ENCODE peak calls at places on chromosomes 7 and 10, in six cellular contexts. One of them, this sample, is unnamed.

GRCh38 chr7:13860734-13861133 is 128.7 kb downstream of the ETV1 start:
- DNase-seq in neural progenitor cell: no peak
- DNase-seq in HFF-Myc: no peak
- DNase-seq in upper lobe of left lung: no peak
- DNase-seq in tibial artery: no peak
- DNase-seq in nephron progenitor cell: no peak
- DNase-seq in this sample: no peak

GRCh38 chr10:28480566-28480965 is 52.4 kb upstream of the WAC start:
- DNase-seq in neural progenitor cell: no peak
- DNase-seq in HFF-Myc: no peak
- DNase-seq in upper lobe of left lung: no peak
- DNase-seq in tibial artery: no peak
- DNase-seq in nephron progenitor cell: no peak
- DNase-seq in this sample: no peak

GRCh38 chr7:22329816-22330524 is 27.0 kb downstream of the RAPGEF5 start:
- DNase-seq in neural progenitor cell: no peak
- DNase-seq in HFF-Myc: no peak
- DNase-seq in upper lobe of left lung: no peak
- DNase-seq in tibial artery: no peak
- DNase-seq in nephron progenitor cell: peak
- DNase-seq in this sample: no peak

GRCh38 chr10:23408330-23408976 is 30.4 kb upstream of the OTUD1 start:
- DNase-seq in neural progenitor cell: no peak
- DNase-seq in HFF-Myc: peak
- DNase-seq in upper lobe of left lung: no peak
- DNase-seq in tibial artery: no peak
- DNase-seq in nephron progenitor cell: no peak
- DNase-seq in this sample: no peak

GRCh38 chr10:17115683-17116082 is 13.9 kb downstream of the CUBN start:
- DNase-seq in neural progenitor cell: no peak
- DNase-seq in HFF-Myc: no peak
- DNase-seq in upper lobe of left lung: no peak
- DNase-seq in tibial artery: no peak
- DNase-seq in nephron progenitor cell: no peak
- DNase-seq in this sample: no peak

GRCh38 chr10:133257489-133258065 is 19.1 kb downstream of the ADAM8 start:
- DNase-seq in neural progenitor cell: peak
- DNase-seq in HFF-Myc: no peak
- DNase-seq in upper lobe of left lung: peak
- DNase-seq in tibial artery: peak
- DNase-seq in nephron progenitor cell: peak
- DNase-seq in this sample: no peak

GRCh38 chr10:49611815-49612512 is 1.9 kb downstream of the SLC18A3 start:
- DNase-seq in neural progenitor cell: peak
- DNase-seq in HFF-Myc: no peak
- DNase-seq in upper lobe of left lung: no peak
- DNase-seq in tibial artery: peak
- DNase-seq in nephron progenitor cell: no peak
- DNase-seq in this sample: no peak

GRCh38 chr10:114405011-114405350 is 679 bp upstream of the AFAP1L2 start:
- DNase-seq in neural progenitor cell: no peak
- DNase-seq in HFF-Myc: no peak
- DNase-seq in upper lobe of left lung: no peak
- DNase-seq in tibial artery: no peak
- DNase-seq in nephron progenitor cell: no peak
- DNase-seq in this sample: no peak

GRCh38 chr7:72409638-72410015 is 2.5 kb downstream of the CALN1 start:
- DNase-seq in neural progenitor cell: no peak
- DNase-seq in HFF-Myc: no peak
- DNase-seq in upper lobe of left lung: no peak
- DNase-seq in tibial artery: no peak
- DNase-seq in nephron progenitor cell: no peak
- DNase-seq in this sample: no peak

GRCh38 chr7:143416565-143417149 is 8.0 kb upstream of the EPHA1 start:
- DNase-seq in neural progenitor cell: peak
- DNase-seq in HFF-Myc: peak
- DNase-seq in upper lobe of left lung: no peak
- DNase-seq in tibial artery: no peak
- DNase-seq in nephron progenitor cell: peak
- DNase-seq in this sample: no peak

GRCh38 chr7:4733936-4734528 is 41.4 kb upstream of the AP5Z1 start:
- DNase-seq in neural progenitor cell: no peak
- DNase-seq in HFF-Myc: no peak
- DNase-seq in upper lobe of left lung: no peak
- DNase-seq in tibial artery: no peak
- DNase-seq in nephron progenitor cell: no peak
- DNase-seq in this sample: no peak

GRCh38 chr10:121823993-121824463 is 103.8 kb downstream of the ATE1 start:
- DNase-seq in neural progenitor cell: peak
- DNase-seq in HFF-Myc: peak
- DNase-seq in upper lobe of left lung: no peak
- DNase-seq in tibial artery: no peak
- DNase-seq in nephron progenitor cell: no peak
- DNase-seq in this sample: no peak

DNA sequence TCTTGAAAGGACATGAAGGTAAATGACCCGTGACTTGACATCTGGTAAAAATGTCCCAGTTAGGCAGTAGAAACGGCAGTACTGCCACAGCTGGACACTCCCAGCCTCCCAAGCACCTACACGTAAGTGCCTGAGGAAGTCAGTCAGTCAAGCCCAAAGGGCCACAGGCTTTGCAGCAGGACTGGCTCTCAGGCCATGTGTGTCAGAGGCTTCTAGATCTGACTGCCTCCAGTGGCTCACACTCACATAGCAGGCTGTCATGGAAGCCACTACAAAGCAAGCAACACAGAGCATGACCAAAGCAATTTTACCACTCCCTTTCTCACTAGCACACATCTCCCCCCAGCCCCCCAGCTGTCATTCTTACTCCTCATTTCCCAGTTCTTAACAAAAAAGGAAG is 17.8 kb upstream of the CCNJ start:
- DNase-seq in neural progenitor cell: peak
- DNase-seq in HFF-Myc: no peak
- DNase-seq in upper lobe of left lung: no peak
- DNase-seq in tibial artery: no peak
- DNase-seq in nephron progenitor cell: peak
- DNase-seq in this sample: no peak
- TF ChIP-seq CTCF in neural progenitor cell: peak
- TF ChIP-seq CTCF in HFF-Myc: peak
- TF ChIP-seq CTCF in upper lobe of left lung: no peak
- TF ChIP-seq CTCF in tibial artery: no peak
- TF ChIP-seq CTCF in nephron progenitor cell: peak
- TF ChIP-seq CTCF in this sample: peak

DNA sequence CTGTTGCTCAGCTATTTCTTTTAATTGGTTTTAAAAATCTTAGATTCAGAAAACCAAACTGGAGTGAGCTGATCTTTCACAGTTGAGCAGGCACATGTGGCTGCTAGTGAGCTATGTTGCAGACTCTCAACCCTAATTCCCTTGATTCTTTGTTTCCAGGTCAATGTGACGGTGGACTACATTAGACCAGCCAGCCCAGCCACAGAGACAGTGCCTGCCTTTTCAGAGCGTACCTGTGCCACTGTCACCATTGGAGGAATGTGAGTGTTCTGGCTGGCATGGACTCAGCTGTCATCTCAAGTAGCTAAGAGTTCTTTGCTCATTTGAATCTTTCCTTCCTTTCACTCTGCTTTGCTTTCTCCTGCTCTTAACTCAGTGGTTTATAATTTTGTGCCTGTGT is 187.1 kb downstream of the LRRC4 start:
- DNase-seq in neural progenitor cell: no peak
- DNase-seq in HFF-Myc: no peak
- DNase-seq in upper lobe of left lung: no peak
- DNase-seq in tibial artery: no peak
- DNase-seq in nephron progenitor cell: no peak
- DNase-seq in this sample: no peak
- TF ChIP-seq CTCF in neural progenitor cell: no peak
- TF ChIP-seq CTCF in HFF-Myc: no peak
- TF ChIP-seq CTCF in upper lobe of left lung: no peak
- TF ChIP-seq CTCF in tibial artery: no peak
- TF ChIP-seq CTCF in nephron progenitor cell: no peak
- TF ChIP-seq CTCF in this sample: no peak

GRCh38 chr10:88971668-88972067 is 18.9 kb upstream of the FAS start:
- DNase-seq in neural progenitor cell: no peak
- DNase-seq in HFF-Myc: no peak
- DNase-seq in upper lobe of left lung: no peak
- DNase-seq in tibial artery: peak
- DNase-seq in nephron progenitor cell: no peak
- DNase-seq in this sample: no peak

GRCh38 chr10:88975377-88975720 is 15.2 kb upstream of the FAS start:
- DNase-seq in neural progenitor cell: no peak
- DNase-seq in HFF-Myc: no peak
- DNase-seq in upper lobe of left lung: no peak
- DNase-seq in tibial artery: no peak
- DNase-seq in nephron progenitor cell: no peak
- DNase-seq in this sample: no peak

GRCh38 chr10:88974012-88974411 is 16.6 kb upstream of the FAS start:
- DNase-seq in neural progenitor cell: no peak
- DNase-seq in HFF-Myc: no peak
- DNase-seq in upper lobe of left lung: no peak
- DNase-seq in tibial artery: no peak
- DNase-seq in nephron progenitor cell: no peak
- DNase-seq in this sample: no peak

GRCh38 chr10:88978463-88978862 is 12.1 kb upstream of the FAS start:
- DNase-seq in neural progenitor cell: no peak
- DNase-seq in HFF-Myc: no peak
- DNase-seq in upper lobe of left lung: no peak
- DNase-seq in tibial artery: no peak
- DNase-seq in nephron progenitor cell: no peak
- DNase-seq in this sample: no peak

DNA sequence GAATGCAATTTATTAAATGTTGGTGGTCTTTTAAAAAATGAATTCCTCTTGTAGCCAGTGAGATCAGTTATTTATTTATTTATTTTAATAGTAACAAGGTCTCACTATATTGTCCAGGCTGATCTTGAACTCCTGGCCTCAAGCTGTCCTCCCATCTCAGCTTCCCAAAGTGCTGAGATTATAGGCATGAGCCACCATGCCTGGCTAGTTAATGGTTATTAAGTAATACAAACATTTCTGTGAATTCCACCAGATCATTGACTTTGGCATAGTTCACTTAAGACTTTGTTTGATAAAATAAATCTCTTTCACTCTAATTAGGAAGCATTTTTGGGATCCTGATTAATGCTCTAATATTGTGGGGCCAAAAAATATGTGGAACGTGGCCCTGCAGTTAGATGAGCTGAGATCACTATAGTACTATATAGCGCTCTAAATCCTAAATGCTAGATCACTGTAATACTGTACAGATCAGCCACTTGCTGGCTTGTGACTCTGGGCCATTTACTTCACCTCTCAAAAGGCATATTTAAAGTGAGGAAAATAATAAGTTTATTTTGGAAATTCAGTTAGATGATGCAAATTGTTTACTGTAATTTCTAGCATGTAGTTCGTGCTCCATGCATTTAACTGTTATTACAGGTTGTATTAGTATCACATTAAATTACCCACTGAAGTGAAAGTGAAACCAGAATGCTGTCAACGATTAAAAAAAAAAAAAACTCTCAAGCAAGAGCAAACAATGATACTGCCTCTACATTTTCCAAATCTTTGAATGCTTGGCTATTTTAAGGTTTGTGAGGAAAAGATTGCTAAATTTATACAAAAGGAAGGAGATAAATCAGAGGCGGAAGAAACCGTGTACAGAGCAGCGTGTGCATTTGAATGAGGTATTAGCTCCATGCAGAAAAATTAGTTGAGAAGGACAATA is 15.9 kb upstream of the FAS start:
- DNase-seq in neural progenitor cell: no peak
- DNase-seq in HFF-Myc: no peak
- DNase-seq in upper lobe of left lung: no peak
- DNase-seq in tibial artery: no peak
- DNase-seq in nephron progenitor cell: no peak
- DNase-seq in this sample: no peak
- TF ChIP-seq CTCF in neural progenitor cell: no peak
- TF ChIP-seq CTCF in HFF-Myc: no peak
- TF ChIP-seq CTCF in upper lobe of left lung: no peak
- TF ChIP-seq CTCF in tibial artery: no peak
- TF ChIP-seq CTCF in nephron progenitor cell: no peak
- TF ChIP-seq CTCF in this sample: no peak

DNA sequence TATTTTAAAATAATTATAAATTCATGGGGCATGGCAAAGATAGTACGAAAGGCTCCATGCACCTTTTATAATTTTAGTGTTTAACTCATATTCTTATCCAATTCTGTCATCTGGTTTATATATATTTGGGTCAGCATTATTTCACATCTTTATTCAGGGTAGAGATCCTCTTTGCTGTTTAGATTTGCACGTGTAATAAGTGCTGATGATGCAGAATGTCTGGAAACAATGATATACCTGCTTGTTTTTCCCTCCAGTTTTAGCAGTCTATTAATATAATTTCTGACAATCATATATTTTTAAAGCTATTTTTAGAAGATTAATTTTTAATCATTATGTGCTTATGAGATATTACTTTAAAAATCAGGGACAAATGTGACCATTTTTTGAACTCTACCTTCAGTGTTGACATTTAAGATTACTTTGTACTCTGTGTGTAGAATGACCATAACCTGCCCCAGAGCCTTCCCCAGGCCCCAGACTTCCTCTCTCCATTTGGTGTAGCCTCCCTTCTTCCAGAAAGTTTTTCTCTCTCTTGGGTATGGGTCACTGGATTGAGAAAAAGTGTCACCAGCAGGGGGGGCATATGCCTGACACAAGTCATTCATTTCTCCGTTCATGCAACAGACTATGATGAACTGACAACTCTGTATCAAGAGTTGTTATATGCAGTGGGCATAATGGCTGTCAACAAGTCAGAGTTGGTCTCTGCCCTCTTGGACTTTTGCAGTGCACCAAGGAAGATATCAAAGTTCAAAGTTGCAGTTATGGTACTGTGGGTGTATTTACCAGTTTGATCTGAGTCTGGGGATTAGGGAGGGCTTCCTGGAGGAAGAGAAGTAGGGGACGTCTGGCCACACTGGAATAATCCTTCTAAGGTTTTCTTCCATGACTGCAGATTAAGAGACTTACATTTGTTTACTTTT is 192.6 kb upstream of the CCDC6 start:
- DNase-seq in neural progenitor cell: peak
- DNase-seq in HFF-Myc: no peak
- DNase-seq in upper lobe of left lung: no peak
- DNase-seq in tibial artery: no peak
- DNase-seq in nephron progenitor cell: peak
- DNase-seq in this sample: no peak
- TF ChIP-seq CTCF in neural progenitor cell: peak
- TF ChIP-seq CTCF in HFF-Myc: no peak
- TF ChIP-seq CTCF in upper lobe of left lung: peak
- TF ChIP-seq CTCF in tibial artery: peak
- TF ChIP-seq CTCF in nephron progenitor cell: no peak
- TF ChIP-seq CTCF in this sample: peak

This sample was measured in type B pancreatic cell.